ENCODE peak calls at places on chromosomes 4 and X, in four cellular contexts. F, Z, R and C are unnamed samples.

GRCh38 chrX:47587906-47588735 is 5.9 kb downstream of the TIMP1 start:
- DNase-seq in R (no peak), Z (no peak), F (no peak), C (no peak)

GRCh38 chr4:78720994-78721677 is 55.0 kb upstream of the BMP2K start:
- DNase-seq in R (peak), F (peak), Z (no peak), C (no peak)

GRCh38 chrX:115518113-115518512 is 42.9 kb upstream of the PLS3 start:
- DNase-seq in R (no peak), Z (no peak), F (no peak), C (no peak)

GRCh38 chr4:182405087-182405486 is 161.9 kb downstream of the TENM3 start:
- DNase-seq in Z (no peak), R (no peak), F (no peak), C (no peak)

GRCh38 chr4:104022871-104023270 is 303.1 kb upstream of the TACR3 start:
- DNase-seq in F (no peak), Z (no peak), R (no peak), C (no peak)

GRCh38 chrX:132219343-132219768 is at the start of gene RAP2C:
- DNase-seq in F (peak), Z (peak), R (peak), C (peak)

GRCh38 chrX:18133605-18134004 is 87.1 kb downstream of the BEND2 start:
- DNase-seq in F (no peak), R (no peak), Z (no peak), C (no peak)

GRCh38 chr4:86181585-86181984 is 178.3 kb downstream of the MAPK10 start:
- DNase-seq in Z (no peak), R (no peak), F (no peak), C (no peak)

GRCh38 chr4:118173956-118174355 is 139.7 kb downstream of the NDST3 start:
- DNase-seq in R (no peak), Z (no peak), F (no peak), C (no peak)

GRCh38 chr4:2292679-2293108 is 30.8 kb upstream of the MXD4 start:
- DNase-seq in F (no peak), Z (no peak), R (no peak), C (no peak)

GRCh38 chrX:134670241-134670811 is 12.1 kb upstream of the PLAC1 start:
- DNase-seq in Z (no peak), R (no peak), F (no peak), C (peak)

GRCh38 chrX:19440713-19441112 is 74.6 kb downstream of the MAP3K15 start:
- DNase-seq in F (no peak), R (no peak), Z (no peak), C (no peak)

GRCh38 chr4:126375462-126376054 is 1060.8 kb downstream of the FAT4 start:
- DNase-seq in Z (no peak), R (no peak), F (no peak), C (no peak)

GRCh38 chr4:88296413-88297052 is 12.2 kb upstream of the PPM1K start:
- DNase-seq in R (no peak), F (no peak), Z (no peak), C (no peak)

GRCh38 chr4:152494020-152494419 is 41.9 kb downstream of the FBXW7 start:
- DNase-seq in Z (no peak), R (no peak), F (no peak), C (no peak)

GRCh38 chrX:153722704-153723350 is 1.4 kb downstream of the BCAP31 start:
- DNase-seq in R (no peak), Z (no peak), F (no peak), C (peak)